ENCODE peak calls at places on chromosomes 5 and 9, in six cellular contexts. One of them, this sample, is unnamed.

GRCh38 chr9:34957492-34958410 is at the start of gene PHF24:
- DNase-seq in lung microvascular endothelial cell: peak; percentile 6
- DNase-seq in SK-N-SH: peak; percentile 86
- DNase-seq in NCI-H2081: peak; percentile 24
- DNase-seq in HT1080: no peak
- DNase-seq in Panc1: no peak
- DNase-seq in this sample: peak; percentile 61

GRCh38 chr5:68344447-68345111 is 129.0 kb downstream of the PIK3R1 start:
- DNase-seq in HT1080: peak; percentile 70
- DNase-seq in NCI-H2081: no peak
- DNase-seq in lung microvascular endothelial cell: peak; percentile 82
- DNase-seq in Panc1: no peak
- DNase-seq in SK-N-SH: no peak
- DNase-seq in this sample: no peak

GRCh38 chr5:138469540-138470321 is 4.5 kb downstream of the EGR1 start:
- DNase-seq in NCI-H2081: no peak
- DNase-seq in SK-N-SH: peak; percentile 39
- DNase-seq in Panc1: no peak
- DNase-seq in HT1080: no peak
- DNase-seq in lung microvascular endothelial cell: peak; percentile 29
- DNase-seq in this sample: no peak

GRCh38 chr5:157442989-157443619 is 16.9 kb upstream of the NIPAL4 start:
- DNase-seq in HT1080: no peak
- DNase-seq in NCI-H2081: peak; percentile 45
- DNase-seq in lung microvascular endothelial cell: peak; percentile 8
- DNase-seq in SK-N-SH: peak; percentile 82
- DNase-seq in Panc1: no peak
- DNase-seq in this sample: peak; percentile 68

GRCh38 chr5:146622391-146622790 is 106.4 kb upstream of the GPR151 start:
- DNase-seq in NCI-H2081: no peak
- DNase-seq in lung microvascular endothelial cell: no peak
- DNase-seq in Panc1: no peak
- DNase-seq in HT1080: no peak
- DNase-seq in SK-N-SH: no peak
- DNase-seq in this sample: no peak

GRCh38 chr9:135098400-135099105 is 11.1 kb downstream of the OLFM1 start:
- DNase-seq in lung microvascular endothelial cell: peak; percentile 24
- DNase-seq in SK-N-SH: no peak
- DNase-seq in HT1080: peak; percentile 10
- DNase-seq in NCI-H2081: no peak
- DNase-seq in Panc1: no peak
- DNase-seq in this sample: no peak

GRCh38 chr9:93207326-93207814 is 23.4 kb downstream of the WNK2 start:
- DNase-seq in SK-N-SH: peak; percentile 70
- DNase-seq in NCI-H2081: peak; percentile 55
- DNase-seq in HT1080: no peak
- DNase-seq in Panc1: no peak
- DNase-seq in lung microvascular endothelial cell: no peak
- DNase-seq in this sample: no peak

GRCh38 chr9:114172981-114173833 is 17.9 kb downstream of the COL27A1 start:
- DNase-seq in SK-N-SH: no peak
- DNase-seq in Panc1: no peak
- DNase-seq in NCI-H2081: no peak
- DNase-seq in lung microvascular endothelial cell: no peak
- DNase-seq in HT1080: no peak
- DNase-seq in this sample: no peak

GRCh38 chr9:37025381-37026084 is 8.5 kb downstream of the PAX5 start:
- DNase-seq in Panc1: no peak
- DNase-seq in lung microvascular endothelial cell: no peak
- DNase-seq in NCI-H2081: no peak
- DNase-seq in HT1080: no peak
- DNase-seq in SK-N-SH: no peak
- DNase-seq in this sample: peak; percentile 78

GRCh38 chr5:132474881-132475511 is 15.6 kb downstream of the IRF1 start:
- DNase-seq in SK-N-SH: no peak
- DNase-seq in lung microvascular endothelial cell: no peak
- DNase-seq in Panc1: no peak
- DNase-seq in HT1080: no peak
- DNase-seq in NCI-H2081: no peak
- DNase-seq in this sample: no peak

GRCh38 chr5:42274913-42275312 is 148.3 kb upstream of the GHR start:
- DNase-seq in NCI-H2081: no peak
- DNase-seq in Panc1: no peak
- DNase-seq in SK-N-SH: no peak
- DNase-seq in lung microvascular endothelial cell: no peak
- DNase-seq in HT1080: peak; percentile 52
- DNase-seq in this sample: no peak

GRCh38 chr5:132371603-132371994 is 2.1 kb downstream of the SLC22A5 start:
- DNase-seq in HT1080: no peak
- DNase-seq in lung microvascular endothelial cell: no peak
- DNase-seq in SK-N-SH: no peak
- DNase-seq in NCI-H2081: no peak
- DNase-seq in Panc1: no peak
- DNase-seq in this sample: no peak

GRCh38 chr9:22103650-22104575 is 94.8 kb upstream of the CDKN2B start:
- DNase-seq in NCI-H2081: no peak
- DNase-seq in SK-N-SH: no peak
- DNase-seq in HT1080: no peak
- DNase-seq in Panc1: no peak
- DNase-seq in lung microvascular endothelial cell: no peak
- DNase-seq in this sample: no peak

GRCh38 chr9:68785965-68786364 is 80.9 kb downstream of the PIP5K1B start:
- DNase-seq in HT1080: no peak
- DNase-seq in Panc1: no peak
- DNase-seq in SK-N-SH: no peak
- DNase-seq in lung microvascular endothelial cell: peak; percentile 27
- DNase-seq in NCI-H2081: no peak
- DNase-seq in this sample: no peak

GRCh38 chr5:112935675-112936074 is 13.6 kb upstream of the REEP5 start:
- DNase-seq in lung microvascular endothelial cell: no peak
- DNase-seq in SK-N-SH: no peak
- DNase-seq in HT1080: no peak
- DNase-seq in NCI-H2081: no peak
- DNase-seq in Panc1: no peak
- DNase-seq in this sample: no peak

GRCh38 chr9:92180669-92181181 is 65.5 kb upstream of the SPTLC1 start:
- DNase-seq in lung microvascular endothelial cell: peak; percentile 71
- DNase-seq in HT1080: peak; percentile 78
- DNase-seq in Panc1: no peak
- DNase-seq in SK-N-SH: no peak
- DNase-seq in NCI-H2081: no peak
- DNase-seq in this sample: no peak

This sample was measured in retina.